ENCODE peak calls at places on chromosomes 5 and 9, in six cellular contexts. One of them, this sample, is unnamed. For H3K4me1, the result is how much of the 10 kb centered on the place peaks cover.

GRCh38 chr9:27528886-27529315 is 713 bp downstream of the MOB3B start:
- DNase-seq in heart left ventricle: peak
- DNase-seq in CD4-positive, CD25-positive, alpha-beta regulatory T cell: peak
- DNase-seq in spleen: peak
- DNase-seq in cardiac muscle cell: peak
- DNase-seq in psoas muscle: peak
- DNase-seq in this sample: peak

GRCh38 chr9:103734471-103734870 is 359.6 kb upstream of the SMC2 start:
- DNase-seq in heart left ventricle: no peak
- DNase-seq in CD4-positive, CD25-positive, alpha-beta regulatory T cell: no peak
- DNase-seq in spleen: no peak
- DNase-seq in cardiac muscle cell: no peak
- DNase-seq in psoas muscle: no peak
- DNase-seq in this sample: no peak

GRCh38 chr5:76715734-76716455 is at the start of gene F2R:
- DNase-seq in heart left ventricle: peak
- DNase-seq in CD4-positive, CD25-positive, alpha-beta regulatory T cell: peak
- DNase-seq in spleen: peak
- DNase-seq in cardiac muscle cell: peak
- DNase-seq in psoas muscle: peak
- DNase-seq in this sample: peak

GRCh38 chr5:56516936-56517521 is 283.9 kb upstream of the ANKRD55 start:
- DNase-seq in heart left ventricle: peak
- DNase-seq in CD4-positive, CD25-positive, alpha-beta regulatory T cell: no peak
- DNase-seq in spleen: no peak
- DNase-seq in cardiac muscle cell: no peak
- DNase-seq in psoas muscle: no peak
- DNase-seq in this sample: no peak

GRCh38 chr5:68303038-68303738 is 87.6 kb downstream of the PIK3R1 start:
- DNase-seq in heart left ventricle: no peak
- DNase-seq in CD4-positive, CD25-positive, alpha-beta regulatory T cell: no peak
- DNase-seq in spleen: no peak
- DNase-seq in cardiac muscle cell: peak
- DNase-seq in psoas muscle: no peak
- DNase-seq in this sample: no peak

GRCh38 chr9:6978591-6978990 is 220.8 kb downstream of the KDM4C start:
- DNase-seq in heart left ventricle: no peak
- DNase-seq in CD4-positive, CD25-positive, alpha-beta regulatory T cell: no peak
- DNase-seq in spleen: no peak
- DNase-seq in cardiac muscle cell: no peak
- DNase-seq in psoas muscle: no peak
- DNase-seq in this sample: no peak

GRCh38 chr5:67548520-67549262 is 352.1 kb upstream of the CD180 start:
- DNase-seq in heart left ventricle: no peak
- DNase-seq in CD4-positive, CD25-positive, alpha-beta regulatory T cell: no peak
- DNase-seq in spleen: no peak
- DNase-seq in cardiac muscle cell: no peak
- DNase-seq in psoas muscle: no peak
- DNase-seq in this sample: no peak

GRCh38 chr9:135951889-135952663 is 9.1 kb downstream of the UBAC1 start:
- DNase-seq in heart left ventricle: no peak
- DNase-seq in CD4-positive, CD25-positive, alpha-beta regulatory T cell: no peak
- DNase-seq in spleen: no peak
- DNase-seq in cardiac muscle cell: peak
- DNase-seq in psoas muscle: peak
- DNase-seq in this sample: no peak

GRCh38 chr9:120376101-120376500 is 203.9 kb downstream of the CDK5RAP2 start:
- DNase-seq in heart left ventricle: no peak
- DNase-seq in CD4-positive, CD25-positive, alpha-beta regulatory T cell: no peak
- DNase-seq in spleen: no peak
- DNase-seq in cardiac muscle cell: no peak
- DNase-seq in psoas muscle: no peak
- DNase-seq in this sample: no peak

GRCh38 chr5:98570010-98570409 is 203.5 kb upstream of the RGMB start:
- DNase-seq in heart left ventricle: no peak
- DNase-seq in CD4-positive, CD25-positive, alpha-beta regulatory T cell: no peak
- DNase-seq in spleen: no peak
- DNase-seq in cardiac muscle cell: no peak
- DNase-seq in psoas muscle: no peak
- DNase-seq in this sample: no peak

GRCh38 chr9:130343445-130343918 is 77.9 kb downstream of the HMCN2 start:
- DNase-seq in heart left ventricle: no peak
- DNase-seq in CD4-positive, CD25-positive, alpha-beta regulatory T cell: no peak
- DNase-seq in spleen: peak
- DNase-seq in cardiac muscle cell: peak
- DNase-seq in psoas muscle: peak
- DNase-seq in this sample: no peak

GRCh38 chr5:30659417-30659816 is 534.1 kb upstream of the CDH6 start:
- DNase-seq in heart left ventricle: no peak
- DNase-seq in CD4-positive, CD25-positive, alpha-beta regulatory T cell: no peak
- DNase-seq in spleen: no peak
- DNase-seq in cardiac muscle cell: no peak
- DNase-seq in psoas muscle: no peak
- DNase-seq in this sample: no peak

GRCh38 chr5:165919196-165919595 is 2372.2 kb upstream of the WWC1 start:
- DNase-seq in heart left ventricle: no peak
- DNase-seq in CD4-positive, CD25-positive, alpha-beta regulatory T cell: no peak
- DNase-seq in spleen: no peak
- DNase-seq in cardiac muscle cell: no peak
- DNase-seq in psoas muscle: no peak
- DNase-seq in this sample: no peak

GRCh38 chr9:136739509-136739908 is 3.2 kb downstream of the LCN10 start:
- DNase-seq in heart left ventricle: no peak
- DNase-seq in CD4-positive, CD25-positive, alpha-beta regulatory T cell: no peak
- DNase-seq in spleen: no peak
- DNase-seq in cardiac muscle cell: no peak
- DNase-seq in psoas muscle: no peak
- DNase-seq in this sample: peak

GRCh38 chr9:17135578-17135904 is 701 bp downstream of the CNTLN start:
- DNase-seq in heart left ventricle: no peak
- DNase-seq in CD4-positive, CD25-positive, alpha-beta regulatory T cell: no peak
- DNase-seq in spleen: no peak
- DNase-seq in cardiac muscle cell: no peak
- DNase-seq in psoas muscle: no peak
- DNase-seq in this sample: no peak

GRCh38 chr9:93669116-93669957 is 93.0 kb downstream of the PHF2 start:
- DNase-seq in heart left ventricle: peak
- DNase-seq in CD4-positive, CD25-positive, alpha-beta regulatory T cell: no peak
- DNase-seq in spleen: peak
- DNase-seq in cardiac muscle cell: no peak
- DNase-seq in psoas muscle: peak
- DNase-seq in this sample: peak

GRCh38 chr5:140165921-140166270 is 9.1 kb upstream of the CYSTM1 start:
- DNase-seq in heart left ventricle: no peak
- DNase-seq in CD4-positive, CD25-positive, alpha-beta regulatory T cell: no peak
- DNase-seq in spleen: no peak
- DNase-seq in cardiac muscle cell: no peak
- DNase-seq in psoas muscle: no peak
- DNase-seq in this sample: no peak
- H3K4me1 ChIP-seq in heart left ventricle: under half
- H3K4me1 ChIP-seq in CD4-positive, CD25-positive, alpha-beta regulatory T cell: under half
- H3K4me1 ChIP-seq in spleen: under half
- H3K4me1 ChIP-seq in cardiac muscle cell: under half
- H3K4me1 ChIP-seq in psoas muscle: under half
- H3K4me1 ChIP-seq in this sample: under half

GRCh38 chr5:83404182-83404712 is 67.3 kb upstream of the VCAN start:
- DNase-seq in heart left ventricle: peak
- DNase-seq in CD4-positive, CD25-positive, alpha-beta regulatory T cell: no peak
- DNase-seq in spleen: no peak
- DNase-seq in cardiac muscle cell: peak
- DNase-seq in psoas muscle: no peak
- DNase-seq in this sample: no peak
- H3K4me3 ChIP-seq in heart left ventricle: no peak
- H3K4me3 ChIP-seq in CD4-positive, CD25-positive, alpha-beta regulatory T cell: no peak
- H3K4me3 ChIP-seq in spleen: no peak
- H3K4me3 ChIP-seq in cardiac muscle cell: no peak
- H3K4me3 ChIP-seq in psoas muscle: no peak
- H3K4me3 ChIP-seq in this sample: no peak

GRCh38 chr5:143229896-143230675 is 173.4 kb downstream of the NR3C1 start:
- DNase-seq in heart left ventricle: no peak
- DNase-seq in CD4-positive, CD25-positive, alpha-beta regulatory T cell: peak
- DNase-seq in spleen: no peak
- DNase-seq in cardiac muscle cell: no peak
- DNase-seq in psoas muscle: no peak
- DNase-seq in this sample: no peak
- H3K4me1 ChIP-seq in heart left ventricle: under half
- H3K4me1 ChIP-seq in CD4-positive, CD25-positive, alpha-beta regulatory T cell: under half
- H3K4me1 ChIP-seq in spleen: under half
- H3K4me1 ChIP-seq in cardiac muscle cell: under half
- H3K4me1 ChIP-seq in psoas muscle: under half
- H3K4me1 ChIP-seq in this sample: under half

GRCh38 chr9:33448159-33448511 is 742 bp upstream of the AQP3 start:
- DNase-seq in heart left ventricle: no peak
- DNase-seq in CD4-positive, CD25-positive, alpha-beta regulatory T cell: no peak
- DNase-seq in spleen: no peak
- DNase-seq in cardiac muscle cell: no peak
- DNase-seq in psoas muscle: no peak
- DNase-seq in this sample: no peak

GRCh38 chr9:33445389-33445881 is 2.0 kb downstream of the AQP3 start:
- DNase-seq in heart left ventricle: no peak
- DNase-seq in CD4-positive, CD25-positive, alpha-beta regulatory T cell: peak
- DNase-seq in spleen: no peak
- DNase-seq in cardiac muscle cell: no peak
- DNase-seq in psoas muscle: no peak
- DNase-seq in this sample: peak

GRCh38 chr9:33447404-33448158 is at the start of gene AQP3:
- DNase-seq in heart left ventricle: peak
- DNase-seq in CD4-positive, CD25-positive, alpha-beta regulatory T cell: peak
- DNase-seq in spleen: peak
- DNase-seq in cardiac muscle cell: peak
- DNase-seq in psoas muscle: peak
- DNase-seq in this sample: peak

GRCh38 chr9:33445941-33446506 is 1.4 kb downstream of the AQP3 start:
- DNase-seq in heart left ventricle: no peak
- DNase-seq in CD4-positive, CD25-positive, alpha-beta regulatory T cell: no peak
- DNase-seq in spleen: no peak
- DNase-seq in cardiac muscle cell: no peak
- DNase-seq in psoas muscle: no peak
- DNase-seq in this sample: no peak

GRCh38 chr9:33446507-33447403 is 638 bp downstream of the AQP3 start:
- DNase-seq in heart left ventricle: peak
- DNase-seq in CD4-positive, CD25-positive, alpha-beta regulatory T cell: peak
- DNase-seq in spleen: no peak
- DNase-seq in cardiac muscle cell: no peak
- DNase-seq in psoas muscle: no peak
- DNase-seq in this sample: peak
- H3K4me3 ChIP-seq in heart left ventricle: peak
- H3K4me3 ChIP-seq in CD4-positive, CD25-positive, alpha-beta regulatory T cell: peak
- H3K4me3 ChIP-seq in spleen: peak
- H3K4me3 ChIP-seq in cardiac muscle cell: peak
- H3K4me3 ChIP-seq in psoas muscle: peak
- H3K4me3 ChIP-seq in this sample: peak

GRCh38 chr5:72300590-72301339 is 19.3 kb downstream of the MRPS27 start:
- DNase-seq in heart left ventricle: no peak
- DNase-seq in CD4-positive, CD25-positive, alpha-beta regulatory T cell: no peak
- DNase-seq in spleen: no peak
- DNase-seq in cardiac muscle cell: no peak
- DNase-seq in psoas muscle: no peak
- DNase-seq in this sample: no peak
- H3K4me1 ChIP-seq in heart left ventricle: under half
- H3K4me1 ChIP-seq in CD4-positive, CD25-positive, alpha-beta regulatory T cell: under half
- H3K4me1 ChIP-seq in spleen: under half
- H3K4me1 ChIP-seq in cardiac muscle cell: under half
- H3K4me1 ChIP-seq in psoas muscle: under half
- H3K4me1 ChIP-seq in this sample: under half

GRCh38 chr9:112489039-112489546 is 2.5 kb downstream of the KIAA1958 start:
- DNase-seq in heart left ventricle: no peak
- DNase-seq in CD4-positive, CD25-positive, alpha-beta regulatory T cell: no peak
- DNase-seq in spleen: no peak
- DNase-seq in cardiac muscle cell: peak
- DNase-seq in psoas muscle: no peak
- DNase-seq in this sample: no peak

GRCh38 chr9:112486221-112487007 is at the start of gene KIAA1958:
- DNase-seq in heart left ventricle: peak
- DNase-seq in CD4-positive, CD25-positive, alpha-beta regulatory T cell: peak
- DNase-seq in spleen: peak
- DNase-seq in cardiac muscle cell: peak
- DNase-seq in psoas muscle: peak
- DNase-seq in this sample: peak

GRCh38 chr9:112489876-112490661 is 3.4 kb downstream of the KIAA1958 start:
- DNase-seq in heart left ventricle: no peak
- DNase-seq in CD4-positive, CD25-positive, alpha-beta regulatory T cell: no peak
- DNase-seq in spleen: no peak
- DNase-seq in cardiac muscle cell: no peak
- DNase-seq in psoas muscle: no peak
- DNase-seq in this sample: no peak

GRCh38 chr9:112487008-112487798 is 576 bp downstream of the KIAA1958 start:
- DNase-seq in heart left ventricle: peak
- DNase-seq in CD4-positive, CD25-positive, alpha-beta regulatory T cell: peak
- DNase-seq in spleen: peak
- DNase-seq in cardiac muscle cell: peak
- DNase-seq in psoas muscle: peak
- DNase-seq in this sample: peak

GRCh38 chr9:112487799-112488345 is 1.2 kb downstream of the KIAA1958 start:
- DNase-seq in heart left ventricle: no peak
- DNase-seq in CD4-positive, CD25-positive, alpha-beta regulatory T cell: no peak
- DNase-seq in spleen: no peak
- DNase-seq in cardiac muscle cell: peak
- DNase-seq in psoas muscle: no peak
- DNase-seq in this sample: no peak
- H3K4me3 ChIP-seq in heart left ventricle: peak
- H3K4me3 ChIP-seq in CD4-positive, CD25-positive, alpha-beta regulatory T cell: peak
- H3K4me3 ChIP-seq in spleen: peak
- H3K4me3 ChIP-seq in cardiac muscle cell: peak
- H3K4me3 ChIP-seq in psoas muscle: peak
- H3K4me3 ChIP-seq in this sample: peak

GRCh38 chr5:15957124-15957523 is 222.5 kb downstream of the MARCHF11 start:
- DNase-seq in heart left ventricle: no peak
- DNase-seq in CD4-positive, CD25-positive, alpha-beta regulatory T cell: no peak
- DNase-seq in spleen: no peak
- DNase-seq in cardiac muscle cell: peak
- DNase-seq in psoas muscle: no peak
- DNase-seq in this sample: no peak

GRCh38 chr5:15959560-15960164 is 219.9 kb downstream of the MARCHF11 start:
- DNase-seq in heart left ventricle: no peak
- DNase-seq in CD4-positive, CD25-positive, alpha-beta regulatory T cell: no peak
- DNase-seq in spleen: no peak
- DNase-seq in cardiac muscle cell: no peak
- DNase-seq in psoas muscle: no peak
- DNase-seq in this sample: no peak

GRCh38 chr5:15951550-15951949 is 228.0 kb downstream of the MARCHF11 start:
- DNase-seq in heart left ventricle: no peak
- DNase-seq in CD4-positive, CD25-positive, alpha-beta regulatory T cell: no peak
- DNase-seq in spleen: no peak
- DNase-seq in cardiac muscle cell: no peak
- DNase-seq in psoas muscle: no peak
- DNase-seq in this sample: no peak

GRCh38 chr5:15951126-15951525 is 228.5 kb downstream of the MARCHF11 start:
- DNase-seq in heart left ventricle: no peak
- DNase-seq in CD4-positive, CD25-positive, alpha-beta regulatory T cell: no peak
- DNase-seq in spleen: no peak
- DNase-seq in cardiac muscle cell: no peak
- DNase-seq in psoas muscle: no peak
- DNase-seq in this sample: no peak

GRCh38 chr5:15956622-15957021 is 223.0 kb downstream of the MARCHF11 start:
- DNase-seq in heart left ventricle: no peak
- DNase-seq in CD4-positive, CD25-positive, alpha-beta regulatory T cell: no peak
- DNase-seq in spleen: no peak
- DNase-seq in cardiac muscle cell: no peak
- DNase-seq in psoas muscle: no peak
- DNase-seq in this sample: no peak
- H3K4me1 ChIP-seq in heart left ventricle: under half
- H3K4me1 ChIP-seq in CD4-positive, CD25-positive, alpha-beta regulatory T cell: under half
- H3K4me1 ChIP-seq in spleen: under half
- H3K4me1 ChIP-seq in cardiac muscle cell: under half
- H3K4me1 ChIP-seq in psoas muscle: under half
- H3K4me1 ChIP-seq in this sample: under half

This sample was measured in left lung.